ENCODE peak calls at places on chromosome 21, in five cellular contexts. D, H, U, E and V are unnamed samples.

GRCh38 chr21:45570826-45571601 is 28.8 kb upstream of the SLC19A1 start:
- DNase-seq in U (peak), E (peak), H (no peak), D (peak), V (no peak)

GRCh38 chr21:44793269-44794030 is 8.2 kb downstream of the UBE2G2 start:
- DNase-seq in H (no peak), U (peak), D (peak), E (peak), V (peak)

GRCh38 chr21:36211660-36212512 is 55.3 kb downstream of the DOP1B start:
- DNase-seq in E (peak), H (no peak), D (no peak), U (peak), V (no peak)

GRCh38 chr21:46559291-46559983 is 45.4 kb downstream of the S100B start:
- DNase-seq in E (no peak), H (no peak), U (no peak), D (no peak), V (no peak)

GRCh38 chr21:36022704-36023103 is 37.6 kb downstream of the SETD4 start:
- DNase-seq in U (peak), H (no peak), E (peak), D (no peak), V (no peak)

GRCh38 chr21:25717491-25718139 is 17.1 kb downstream of the ATP5PF start:
- DNase-seq in D (no peak), U (peak), H (no peak), E (no peak), V (no peak)

GRCh38 chr21:34190576-34191301 is 117.4 kb downstream of the MRPS6 start:
- DNase-seq in U (no peak), H (no peak), E (no peak), D (no peak), V (no peak)

GRCh38 chr21:45256021-45256911 is 31.4 kb downstream of the POFUT2 start:
- DNase-seq in E (no peak), H (no peak), U (no peak), D (no peak), V (peak)

GRCh38 chr21:28821276-28822063 is 171.2 kb downstream of the LTN1 start:
- DNase-seq in D (no peak), U (peak), E (no peak), H (no peak), V (no peak)

GRCh38 chr21:45525153-45525909 is 16.9 kb downstream of the SLC19A1 start:
- DNase-seq in U (no peak), H (no peak), D (peak), E (no peak), V (no peak)

GRCh38 chr21:42145569-42146250 is 73.2 kb upstream of the ABCG1 start:
- DNase-seq in U (peak), E (peak), D (peak), H (peak), V (peak)

GRCh38 chr21:42913461-42913860 is 12.0 kb downstream of the ERVH48-1 start:
- DNase-seq in E (no peak), D (no peak), H (no peak), U (peak), V (no peak)

GRCh38 chr21:46157987-46158451 is 2.6 kb upstream of the FTCD start:
- DNase-seq in D (no peak), H (no peak), E (no peak), U (no peak), V (no peak)

GRCh38 chr21:34076835-34077234 is 3.5 kb downstream of the MRPS6 start:
- DNase-seq in U (no peak), E (no peak), D (no peak), H (no peak), V (peak)

GRCh38 chr21:39077816-39078215 is 105.4 kb downstream of the PSMG1 start:
- DNase-seq in D (no peak), E (no peak), H (no peak), U (peak), V (no peak)

GRCh38 chr21:36863260-36863659 is 103.2 kb downstream of the HLCS start:
- DNase-seq in E (no peak), H (no peak), U (no peak), D (no peak), V (no peak)

GRCh38 chr21:40634141-40634540 is 212.8 kb downstream of the DSCAM start:
- DNase-seq in D (no peak), H (no peak), E (no peak), U (no peak), V (no peak)